ENCODE peak calls at places on chromosomes 12 and 14, in four cellular contexts. One of them, this sample, is unnamed.

GRCh38 chr14:77543637-77544334 is 45.2 kb upstream of the ISM2 start:
- DNase-seq in A549: no peak
- DNase-seq in neural crest cell: no peak
- DNase-seq in kidney tubule cell: no peak
- DNase-seq in this sample: no peak

GRCh38 chr14:105099778-105100177 is 34.5 kb upstream of the GPR132 start:
- DNase-seq in A549: no peak
- DNase-seq in neural crest cell: no peak
- DNase-seq in kidney tubule cell: no peak
- DNase-seq in this sample: no peak

GRCh38 chr14:22878271-22879246 is 4.5 kb upstream of the REM2 start:
- DNase-seq in A549: no peak
- DNase-seq in kidney tubule cell: no peak
- DNase-seq in neural crest cell: no peak
- DNase-seq in this sample: no peak

GRCh38 chr12:116504438-116504837 is 54.7 kb upstream of the MAP1LC3B2 start:
- DNase-seq in A549: no peak
- DNase-seq in neural crest cell: no peak
- DNase-seq in kidney tubule cell: no peak
- DNase-seq in this sample: no peak

GRCh38 chr12:76866726-76867125 is 12.1 kb downstream of the CSRP2 start:
- DNase-seq in kidney tubule cell: peak
- DNase-seq in neural crest cell: no peak
- DNase-seq in A549: no peak
- DNase-seq in this sample: no peak

GRCh38 chr14:77212933-77213656 is 31.5 kb downstream of the TMEM63C start:
- DNase-seq in neural crest cell: peak
- DNase-seq in A549: peak
- DNase-seq in kidney tubule cell: peak
- DNase-seq in this sample: peak

GRCh38 chr12:130073721-130074120 is 88.5 kb upstream of the FZD10 start:
- DNase-seq in A549: no peak
- DNase-seq in kidney tubule cell: peak
- DNase-seq in neural crest cell: no peak
- DNase-seq in this sample: no peak

GRCh38 chr14:38290601-38291190 is 34.8 kb upstream of the CLEC14A start:
- DNase-seq in kidney tubule cell: peak
- DNase-seq in neural crest cell: no peak
- DNase-seq in A549: no peak
- DNase-seq in this sample: no peak

GRCh38 chr14:99427632-99428315 is 52.9 kb downstream of the SETD3 start:
- DNase-seq in neural crest cell: no peak
- DNase-seq in kidney tubule cell: peak
- DNase-seq in A549: no peak
- DNase-seq in this sample: no peak

GRCh38 chr12:103640831-103641230 is 53.8 kb downstream of the STAB2 start:
- DNase-seq in A549: no peak
- DNase-seq in kidney tubule cell: no peak
- DNase-seq in neural crest cell: no peak
- DNase-seq in this sample: no peak

GRCh38 chr12:62866451-62867082 is 68.4 kb downstream of the PPM1H start:
- DNase-seq in A549: peak
- DNase-seq in kidney tubule cell: peak
- DNase-seq in neural crest cell: no peak
- DNase-seq in this sample: peak

GRCh38 chr12:43057561-43057960 is 468.0 kb upstream of the PRICKLE1 start:
- DNase-seq in A549: no peak
- DNase-seq in kidney tubule cell: peak
- DNase-seq in neural crest cell: no peak
- DNase-seq in this sample: no peak

GRCh38 chr14:33435911-33436310 is 497.2 kb downstream of the NPAS3 start:
- DNase-seq in kidney tubule cell: peak
- DNase-seq in A549: no peak
- DNase-seq in neural crest cell: no peak
- DNase-seq in this sample: no peak

This sample was measured in HuH-7.5.